ENCODE peak calls at places on chromosomes 5 and 9, in five cellular contexts. P, N, D, F and W are unnamed samples.

GRCh38 chr9:111094433-111095421 is 56.5 kb upstream of the LPAR1 start:
- DNase-seq in D (no peak), F (peak), N (peak), P (no peak), W (no peak)

GRCh38 chr5:128304121-128304520 is 220.6 kb downstream of the SLC12A2 start:
- DNase-seq in F (no peak), N (no peak), D (no peak), P (no peak), W (no peak)

GRCh38 chr5:61232490-61232889 is 70.2 kb upstream of the SMIM15 start:
- DNase-seq in N (no peak), P (no peak), D (no peak), F (no peak), W (no peak)

GRCh38 chr9:18544456-18544855 is 70.5 kb downstream of the ADAMTSL1 start:
- DNase-seq in F (no peak), D (no peak), N (no peak), P (no peak), W (no peak)

GRCh38 chr9:115640887-115641286 is 512.7 kb upstream of the PAPPA start:
- DNase-seq in N (no peak), D (no peak), P (no peak), F (no peak), W (no peak)

GRCh38 chr9:130243015-130243881 is 22.3 kb upstream of the HMCN2 start:
- DNase-seq in D (peak), F (peak), N (peak), P (peak), W (peak)

GRCh38 chr9:95102001-95102433 is 215.5 kb downstream of the FANCC start:
- DNase-seq in P (peak), N (peak), F (no peak), D (no peak), W (peak)

GRCh38 chr5:74625742-74626241 is 14.7 kb downstream of the ENC1 start:
- DNase-seq in F (no peak), N (no peak), D (no peak), P (no peak), W (no peak)

GRCh38 chr9:34500623-34501267 is 22.0 kb downstream of the ENHO start:
- DNase-seq in N (peak), P (peak), F (peak), D (peak), W (peak)

GRCh38 chr5:38755171-38755570 is 90.6 kb upstream of the OSMR start:
- DNase-seq in D (no peak), P (no peak), F (no peak), N (no peak), W (no peak)

GRCh38 chr9:87792831-87793288 is 66.9 kb downstream of the CTSL start:
- DNase-seq in D (no peak), N (peak), P (peak), F (peak), W (no peak)

GRCh38 chr9:34016149-34016548 is 32.5 kb downstream of the UBAP2 start:
- DNase-seq in D (no peak), N (no peak), F (no peak), P (no peak), W (no peak)

GRCh38 chr5:164555809-164556208 is 1050.4 kb downstream of the MAT2B start:
- DNase-seq in N (no peak), F (no peak), P (no peak), D (no peak), W (no peak)

GRCh38 chr5:54580997-54581741 is 63.6 kb downstream of the SNX18 start:
- DNase-seq in N (no peak), P (no peak), F (no peak), D (no peak), W (no peak)

GRCh38 chr5:127757576-127757975 is 54.4 kb downstream of the CCDC192 start:
- DNase-seq in N (no peak), P (no peak), F (peak), D (no peak), W (no peak)

GRCh38 chr5:134583821-134584220 is 48.8 kb downstream of the SAR1B start:
- DNase-seq in D (no peak), N (no peak), F (no peak), P (no peak), W (no peak)

GRCh38 chr5:134079748-134080581 is 34.5 kb upstream of the TCF7 start:
- DNase-seq in N (no peak), F (no peak), P (no peak), D (peak), W (no peak)

GRCh38 chr9:36797471-36798220 is 225.0 kb downstream of the MELK start:
- DNase-seq in P (no peak), F (no peak), D (no peak), N (no peak), W (no peak)

GRCh38 chr5:72954389-72954788 is 1.5 kb upstream of the FCHO2 start:
- DNase-seq in N (no peak), F (no peak), P (no peak), D (no peak), W (no peak)

GRCh38 chr5:134236208-134236761 is 10.4 kb upstream of the PPP2CA start:
- DNase-seq in N (peak), D (no peak), F (no peak), P (no peak), W (no peak)

GRCh38 chr5:172417983-172418630 is 36.2 kb downstream of the SH3PXD2B start:
- DNase-seq in N (peak), F (no peak), P (peak), D (no peak), W (peak)

GRCh38 chr9:23492126-23493002 is 333.7 kb downstream of the ELAVL2 start:
- DNase-seq in P (no peak), F (no peak), D (no peak), N (no peak), W (no peak)

GRCh38 chr9:17824191-17824926 is 245.5 kb downstream of the SH3GL2 start:
- DNase-seq in N (no peak), F (no peak), P (no peak), D (no peak), W (no peak)

GRCh38 chr5:144202072-144202471 is 31.4 kb downstream of the KCTD16 start:
- DNase-seq in D (no peak), N (no peak), F (no peak), P (no peak), W (no peak)

GRCh38 chr5:174344335-174344734 is 298.8 kb downstream of the NSG2 start:
- DNase-seq in P (no peak), N (no peak), F (no peak), D (no peak), W (no peak)

GRCh38 chr5:143233020-143233419 is 170.5 kb downstream of the NR3C1 start:
- DNase-seq in P (no peak), F (no peak), N (no peak), D (no peak), W (no peak)

GRCh38 chr9:2662496-2662895 is 40.9 kb downstream of the VLDLR start:
- DNase-seq in D (no peak), P (no peak), F (no peak), N (no peak), W (no peak)

GRCh38 chr9:24096756-24097155 is 270.7 kb upstream of the ELAVL2 start:
- DNase-seq in D (no peak), P (no peak), N (no peak), F (no peak), W (no peak)

GRCh38 chr5:128101676-128102075 is 18.1 kb downstream of the SLC12A2 start:
- DNase-seq in F (no peak), D (no peak), N (no peak), P (no peak), W (no peak)

GRCh38 chr5:168086104-168086610 is 205.3 kb upstream of the WWC1 start:
- DNase-seq in P (no peak), N (no peak), D (no peak), F (no peak), W (no peak)

GRCh38 chr5:14462681-14463080 is 118.9 kb upstream of the OTULINL start:
- DNase-seq in P (no peak), F (no peak), D (no peak), N (no peak), W (no peak)

GRCh38 chr9:19232830-19233194 is 2.3 kb downstream of the DENND4C start:
- DNase-seq in N (no peak), P (no peak), F (no peak), D (no peak), W (no peak)

DNA sequence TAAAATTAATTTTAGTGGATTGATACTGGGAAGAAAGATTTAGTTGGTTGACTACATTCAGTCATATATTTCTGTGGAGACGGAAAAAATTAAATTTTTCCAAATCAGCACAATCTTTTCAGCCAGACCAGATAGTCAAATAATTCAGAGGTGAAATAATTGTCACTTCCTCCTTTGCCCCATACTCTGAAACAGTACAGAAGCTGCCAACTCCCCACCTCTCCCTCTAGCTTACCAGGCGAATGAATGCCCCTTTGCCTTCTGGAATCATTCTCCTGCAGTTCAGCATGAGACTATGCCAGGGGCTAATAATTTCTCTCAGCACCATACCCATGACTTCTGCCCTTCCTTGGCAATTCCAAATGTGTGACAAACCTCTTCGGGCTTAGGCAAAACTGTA is 43.5 kb downstream of the EBF1 start:
- DNase-seq in P (no peak), F (no peak), D (no peak), N (no peak), W (no peak)
- H3K27ac ChIP-seq in P (no peak), F (no peak), D (no peak), N (no peak), W (no peak)

GRCh38 chr5:16051246-16051645 is 128.3 kb downstream of the MARCHF11 start:
- DNase-seq in N (no peak), P (no peak), D (no peak), F (no peak), W (no peak)

GRCh38 chr5:16048132-16048531 is 131.5 kb downstream of the MARCHF11 start:
- DNase-seq in N (no peak), P (no peak), F (no peak), D (no peak), W (no peak)

GRCh38 chr5:16049766-16050165 is 129.8 kb downstream of the MARCHF11 start:
- DNase-seq in D (no peak), N (no peak), P (no peak), F (no peak), W (no peak)

DNA sequence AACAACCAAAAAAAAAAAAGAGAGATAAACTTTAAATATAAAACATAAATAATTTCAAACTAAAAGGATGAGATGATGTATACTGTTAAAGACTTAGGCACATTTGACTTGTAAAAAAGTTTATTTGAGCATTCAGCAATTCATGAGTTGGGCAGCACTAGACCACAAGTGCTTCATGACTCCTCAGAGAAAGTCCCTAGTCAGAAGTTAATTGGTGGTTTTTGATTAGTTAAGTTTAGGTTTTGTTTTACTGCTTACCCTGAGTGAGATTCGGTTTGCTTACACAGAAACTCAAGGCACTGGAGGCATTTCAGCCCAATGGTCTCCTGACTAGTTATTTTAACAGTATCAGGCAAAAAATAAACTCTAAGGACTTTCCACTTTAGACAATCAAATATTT is 129.2 kb downstream of the MARCHF11 start:
- DNase-seq in P (no peak), D (no peak), F (no peak), N (no peak), W (no peak)
- H3K27ac ChIP-seq in P (no peak), D (no peak), F (no peak), N (no peak), W (no peak)

GRCh38 chr9:116857321-116857720 is 170.2 kb downstream of the TRIM32 start:
- DNase-seq in F (no peak), P (no peak), N (no peak), D (no peak), W (no peak)

GRCh38 chr9:116860509-116861120 is 173.5 kb downstream of the TRIM32 start:
- DNase-seq in F (peak), N (peak), D (no peak), P (peak), W (peak)

GRCh38 chr9:116859763-116860162 is 172.7 kb downstream of the TRIM32 start:
- DNase-seq in P (no peak), N (no peak), D (no peak), F (no peak), W (no peak)

GRCh38 chr9:116861321-116861720 is 174.2 kb downstream of the TRIM32 start:
- DNase-seq in D (no peak), N (no peak), F (no peak), P (no peak), W (no peak)

DNA sequence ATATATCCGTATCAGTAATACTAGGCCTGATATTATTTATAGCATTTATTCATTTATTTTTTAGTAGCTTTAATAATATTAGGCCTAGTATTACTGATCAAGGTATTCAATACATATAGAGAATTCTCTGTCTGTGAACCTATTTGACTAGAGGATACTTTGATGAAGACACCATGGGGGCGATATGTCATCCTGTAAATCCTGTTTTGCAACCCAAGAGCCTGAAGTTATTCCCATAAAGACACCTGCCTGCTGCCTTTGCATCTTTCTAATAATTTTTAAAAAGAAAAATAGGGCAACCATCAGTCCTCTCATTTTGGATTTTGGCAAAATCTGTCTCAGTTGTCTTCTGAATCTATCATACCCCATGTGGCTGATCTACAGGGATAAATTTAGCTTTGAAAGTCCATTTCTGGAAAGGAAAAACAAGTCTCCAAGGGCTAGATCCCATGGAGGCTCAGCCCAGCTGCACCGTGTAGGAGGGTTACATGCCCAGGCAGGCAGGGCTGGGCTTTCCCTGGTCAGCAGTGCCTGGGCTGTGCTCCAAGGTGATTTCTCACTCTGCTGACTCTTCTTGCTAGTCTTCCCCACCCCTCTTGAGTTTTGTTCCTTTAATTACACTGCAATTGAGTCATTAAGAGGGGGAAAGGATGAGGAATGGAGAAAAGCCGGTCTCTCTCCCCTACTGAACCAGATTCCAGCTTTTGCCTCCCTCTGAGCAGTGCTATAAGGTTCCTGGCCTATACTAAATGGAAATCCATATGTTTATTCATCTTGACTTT is 169.0 kb downstream of the TRIM32 start:
- DNase-seq in N (no peak), P (no peak), F (peak), D (no peak), W (peak)
- H3K27ac ChIP-seq in N (no peak), P (no peak), F (peak), D (no peak), W (no peak)

GRCh38 chr9:92385474-92385873 is 18.9 kb downstream of the OGN start:
- DNase-seq in D (no peak), P (no peak), F (no peak), N (no peak), W (no peak)
- H3K27ac ChIP-seq in D (no peak), P (no peak), F (no peak), N (peak), W (no peak)

GRCh38 chr9:71754151-71754550 is 14.2 kb downstream of the CEMIP2 start:
- DNase-seq in N (no peak), D (no peak), F (no peak), P (no peak), W (no peak)
- H3K27ac ChIP-seq in N (no peak), D (no peak), F (no peak), P (no peak), W (no peak)

DNA sequence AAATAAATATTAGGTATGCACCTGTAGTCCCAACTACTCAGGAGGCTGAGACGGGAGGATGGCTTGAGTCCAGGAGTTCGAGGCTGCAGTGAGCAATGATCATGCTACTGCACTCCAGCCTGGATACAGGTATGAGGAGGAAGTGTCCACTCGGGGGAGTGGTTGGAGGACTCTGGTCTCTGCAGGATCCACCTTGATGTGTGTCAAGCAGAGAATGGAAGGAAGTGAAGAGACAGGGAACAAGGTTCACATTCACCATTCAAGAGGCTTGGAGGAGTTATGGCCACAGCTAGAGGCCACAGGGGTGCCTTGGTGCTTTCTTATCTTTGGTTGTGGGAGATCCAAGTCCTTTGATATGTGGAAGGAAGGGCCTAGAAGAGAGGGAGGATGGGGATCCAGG is 5.4 kb upstream of the CERCAM start:
- DNase-seq in F (no peak), P (no peak), D (no peak), N (no peak), W (no peak)
- H3K27ac ChIP-seq in F (no peak), P (no peak), D (no peak), N (no peak), W (peak)

DNA sequence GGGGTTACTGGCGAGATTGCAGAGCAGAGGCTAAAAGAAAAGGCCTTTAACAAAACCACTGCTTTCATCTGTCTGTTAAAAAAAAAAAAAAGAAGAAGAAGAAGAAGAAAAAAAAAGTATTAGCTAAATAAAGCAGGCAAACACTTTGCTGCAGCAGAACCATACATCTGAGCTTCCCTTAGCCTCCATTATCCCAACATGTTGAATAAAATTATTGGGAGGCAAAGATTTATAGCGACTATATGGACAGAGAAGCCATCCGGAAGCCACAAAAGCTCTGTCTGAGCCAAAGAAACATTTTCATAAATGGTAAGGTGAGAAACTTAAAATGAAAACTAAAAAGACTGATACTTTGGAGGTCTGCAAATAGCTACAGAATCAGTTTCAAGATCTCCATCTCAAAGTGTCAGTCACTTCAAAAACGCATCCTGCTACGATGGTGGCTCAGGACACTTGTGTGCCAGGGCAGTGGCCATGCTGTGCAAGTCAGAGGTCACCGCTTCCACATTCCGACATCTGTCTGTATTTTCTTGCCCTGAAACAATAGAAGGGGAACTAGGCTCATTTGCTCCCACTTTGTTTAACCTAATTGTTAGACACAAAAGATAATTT is 9.6 kb downstream of the EFNA5 start:
- DNase-seq in F (no peak), P (no peak), N (no peak), D (no peak), W (no peak)
- H3K27ac ChIP-seq in F (no peak), P (no peak), N (no peak), D (no peak), W (no peak)

GRCh38 chr9:126499911-126500599 is 113.7 kb upstream of the LMX1B start:
- DNase-seq in N (no peak), F (no peak), P (peak), D (no peak), W (no peak)
- H3K27ac ChIP-seq in N (no peak), F (no peak), P (no peak), D (no peak), W (no peak)